ENCODE peak calls at places on chromosomes 4 and X, in five cellular contexts. H is brain microvascular endothelial cell; J is adipocyte; N is stimulated activated naive CD8-positive, alpha-beta T cell treated with anti-CD3 and anti-CD28 coated beads, Interleukin-15, Interleukin-2, amounts not matched to agents 100 U/mL and 50 U/mL, for 24 hours; W is activated gamma-delta T cell treated with Interleukin-2 at 50 U/mL for 16 hours. D is an unnamed sample.

GRCh38 chrX:40877869-40878268 is 142.5 kb upstream of the MED14 start:
- DNase-seq in H (no peak), W (peak; percentile 10), J (peak; percentile 62), N (no peak), D (peak; percentile 31)

GRCh38 chrX:70044541-70045245 is 5.0 kb downstream of the AWAT2 start:
- DNase-seq in N (no peak), J (no peak), H (no peak), W (no peak), D (no peak)

GRCh38 chr4:104524591-104524990 is 29.9 kb upstream of the CXXC4 start:
- DNase-seq in W (no peak), J (no peak), N (no peak), H (peak; percentile 4), D (no peak)

GRCh38 chr4:16233569-16234177 is 7.4 kb upstream of the TAPT1 start:
- DNase-seq in J (no peak), W (no peak), N (no peak), H (no peak), D (no peak)

GRCh38 chr4:123889376-123889945 is 492.9 kb downstream of the SPRY1 start:
- DNase-seq in W (no peak), J (peak; percentile 70), H (no peak), N (no peak), D (peak; percentile 29)

GRCh38 chr4:179040259-179040658 is 1598.0 kb upstream of the AGA start:
- DNase-seq in H (no peak), N (no peak), J (no peak), W (no peak), D (no peak)

GRCh38 chr4:1562371-1562770 is 121.7 kb downstream of the FAM53A start:
- DNase-seq in J (no peak), W (no peak), H (no peak), N (no peak), D (no peak)

GRCh38 chrX:133183806-133184205 is 34.3 kb downstream of the TFDP3 start:
- DNase-seq in W (no peak), J (no peak), N (no peak), H (no peak), D (no peak)

GRCh38 chrX:123807825-123808416 is 51.9 kb upstream of the XIAP start:
- DNase-seq in H (no peak), J (peak; percentile 62), N (no peak), W (no peak), D (peak; percentile 70)

GRCh38 chrX:24133280-24133679 is 16.2 kb upstream of the ZFX start:
- DNase-seq in J (no peak), W (no peak), H (no peak), N (no peak), D (no peak)

GRCh38 chr4:42345962-42346544 is 51.2 kb upstream of the SHISA3 start:
- DNase-seq in J (no peak), N (no peak), H (no peak), W (no peak), D (no peak)

GRCh38 chr4:185966549-185966948 is 102.4 kb upstream of the TLR3 start:
- DNase-seq in J (peak; percentile 3), N (no peak), W (no peak), H (no peak), D (no peak)

GRCh38 chr4:141912831-141913230 is 276.4 kb downstream of the IL15 start:
- DNase-seq in J (no peak), W (no peak), N (no peak), H (no peak), D (no peak)

GRCh38 chr4:89324671-89325070 is 17.1 kb upstream of the GPRIN3 start:
- DNase-seq in J (peak; percentile 25), W (no peak), N (no peak), H (peak; percentile 59), D (peak; percentile 25)

GRCh38 chrX:8305336-8305735 is 134.3 kb upstream of the VCX2 start:
- DNase-seq in N (no peak), H (no peak), W (no peak), J (no peak), D (no peak)

GRCh38 chr4:110998308-110998707 is 375.4 kb upstream of the PITX2 start:
- DNase-seq in H (no peak), N (no peak), J (no peak), W (no peak), D (no peak)

GRCh38 chrX:124239911-124240310 is 92.5 kb upstream of the TEX13D start:
- DNase-seq in J (no peak), N (peak; percentile 36), H (no peak), W (no peak), D (no peak)

GRCh38 chr4:143406523-143406922 is 69.8 kb downstream of the GAB1 start:
- DNase-seq in W (no peak), J (no peak), N (peak; percentile 59), H (peak; percentile 11), D (peak; percentile 31)

GRCh38 chr4:169439244-169439643 is 168.5 kb upstream of the SH3RF1 start:
- DNase-seq in J (peak; percentile 63), H (no peak), W (no peak), N (no peak), D (peak; percentile 15)

GRCh38 chr4:26263165-26263564 is 57.6 kb upstream of the RBPJ start:
- DNase-seq in H (no peak), W (no peak), J (no peak), N (no peak), D (no peak)

GRCh38 chr4:142404191-142404611 is 441.9 kb downstream of the INPP4B start:
- DNase-seq in H (peak; percentile 77), J (peak; percentile 89), W (no peak), N (peak; percentile 74), D (peak; percentile 70)

GRCh38 chrX:145729635-145730034 is 88.0 kb upstream of the SLITRK2 start:
- DNase-seq in W (no peak), N (no peak), J (no peak), H (peak; percentile 49), D (peak; percentile 3)